ENCODE peak calls at places on chromosomes 7 and 10, in four cellular contexts. M, C, N and B are unnamed samples.

GRCh38 chr10:75226656-75227055 is 9.1 kb downstream of the COMTD1 start:
- DNase-seq in M (no peak), C (no peak), N (no peak), B (no peak)

GRCh38 chr7:137196665-137197064 is 146.9 kb downstream of the PTN start:
- DNase-seq in M (no peak), C (no peak), N (no peak), B (peak)

GRCh38 chr10:29751686-29752085 is 116.9 kb upstream of the SVIL start:
- DNase-seq in M (no peak), C (no peak), N (no peak), B (no peak)

GRCh38 chr10:6204341-6205191 is 1.8 kb downstream of the PFKFB3 start:
- DNase-seq in M (peak), C (peak), N (no peak), B (peak)

GRCh38 chr7:767580-767940 is 40.5 kb upstream of the PRKAR1B start:
- DNase-seq in M (no peak), C (no peak), N (no peak), B (peak)

GRCh38 chr7:101772508-101773306 is 44.7 kb upstream of the CUX1 start:
- DNase-seq in M (no peak), C (no peak), N (no peak), B (no peak)

GRCh38 chr10:11713963-11714362 is 28.2 kb upstream of the ECHDC3 start:
- DNase-seq in M (no peak), C (no peak), N (no peak), B (no peak)

GRCh38 chr7:21422747-21423146 is 5.1 kb upstream of the SP4 start:
- DNase-seq in M (no peak), C (no peak), N (no peak), B (no peak)

GRCh38 chr10:110843031-110843430 is 28.7 kb upstream of the PDCD4 start:
- DNase-seq in M (no peak), C (no peak), N (no peak), B (no peak)

GRCh38 chr7:142409471-142409870 is 151.6 kb upstream of the PRSS58 start:
- DNase-seq in M (no peak), C (no peak), N (no peak), B (no peak)

GRCh38 chr7:111758332-111758731 is 196.0 kb upstream of the IMMP2L start:
- DNase-seq in M (peak), C (no peak), N (no peak), B (no peak)

GRCh38 chr10:103481974-103482531 is 3.0 kb upstream of the CALHM3 start:
- DNase-seq in M (peak), C (peak), N (peak), B (peak)

GRCh38 chr7:120273476-120273975 is 551 bp downstream of the KCND2 start:
- DNase-seq in M (peak), C (peak), N (no peak), B (peak)

GRCh38 chr7:135877799-135878198 is 99.4 kb downstream of the MTPN start:
- DNase-seq in M (peak), C (peak), N (no peak), B (peak)

GRCh38 chr7:156935250-156935649 is 14.3 kb upstream of the NOM1 start:
- DNase-seq in M (no peak), C (no peak), N (no peak), B (peak)

GRCh38 chr10:90939125-90939524 is 18.2 kb upstream of the ANKRD1 start:
- DNase-seq in M (no peak), C (peak), N (no peak), B (no peak)

GRCh38 chr10:74436523-74437170 is 285.6 kb downstream of the ADK start:
- DNase-seq in M (no peak), C (no peak), N (no peak), B (no peak)

GRCh38 chr10:75326306-75326705 is 75.3 kb downstream of the ZNF503 start:
- DNase-seq in M (no peak), C (no peak), N (no peak), B (no peak)

GRCh38 chr7:50864694-50865093 is 82.0 kb upstream of the GRB10 start:
- DNase-seq in M (no peak), C (no peak), N (no peak), B (no peak)

GRCh38 chr10:122126763-122127659 is 138.0 kb downstream of the TACC2 start:
- DNase-seq in M (peak), C (peak), N (peak), B (peak)

GRCh38 chr7:149354119-149354518 is 92.1 kb downstream of the ZNF783 start:
- DNase-seq in M (no peak), C (no peak), N (no peak), B (no peak)

GRCh38 chr7:149355390-149356048 is 93.5 kb downstream of the ZNF783 start:
- DNase-seq in M (no peak), C (no peak), N (peak), B (no peak)
- H3K4me3 ChIP-seq in M (no peak), C (no peak), N (no peak), B (no peak)

DNA sequence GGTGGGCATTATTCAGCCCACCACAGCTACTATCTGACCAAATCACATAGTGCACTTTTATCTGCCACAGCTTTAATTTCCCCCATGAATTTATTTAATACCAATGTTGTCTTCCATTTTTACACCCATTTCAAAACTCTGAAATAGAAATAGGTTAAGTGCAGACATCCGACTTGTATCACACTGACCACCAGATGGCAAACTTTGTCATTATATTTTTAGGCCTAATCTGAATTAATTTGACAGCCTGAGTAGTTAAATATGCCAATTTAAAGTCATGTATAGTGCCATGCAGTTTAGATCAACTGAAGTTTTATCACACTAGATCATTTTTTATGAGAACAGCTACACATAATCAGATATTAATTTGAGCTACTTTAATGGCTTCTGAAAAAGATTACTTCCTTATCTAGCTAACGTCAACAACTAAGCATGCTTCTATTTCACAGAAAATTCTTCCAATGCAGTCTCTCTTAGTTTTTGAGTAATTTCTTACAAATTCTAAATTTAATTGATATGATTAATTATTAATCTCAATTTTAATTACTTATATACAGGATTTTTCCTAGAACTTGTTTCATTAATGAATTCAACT is 566.4 kb downstream of the GFRA1 start:
- DNase-seq in M (peak), C (peak), N (peak), B (peak)
- TF ChIP-seq CTCF in M (peak), C (peak), N (peak), B (peak)

GRCh38 chr10:126391162-126391880 is 3.0 kb upstream of the ADAM12 start:
- DNase-seq in M (peak), C (peak), N (no peak), B (peak)

GRCh38 chr10:126384269-126384873 is 3.9 kb downstream of the ADAM12 start:
- DNase-seq in M (no peak), C (peak), N (no peak), B (peak)

GRCh38 chr10:126390324-126390723 is 2.0 kb upstream of the ADAM12 start:
- DNase-seq in M (no peak), C (no peak), N (no peak), B (no peak)

GRCh38 chr10:126387931-126388911 is at the start of gene ADAM12:
- DNase-seq in M (peak), C (peak), N (no peak), B (peak)

DNA sequence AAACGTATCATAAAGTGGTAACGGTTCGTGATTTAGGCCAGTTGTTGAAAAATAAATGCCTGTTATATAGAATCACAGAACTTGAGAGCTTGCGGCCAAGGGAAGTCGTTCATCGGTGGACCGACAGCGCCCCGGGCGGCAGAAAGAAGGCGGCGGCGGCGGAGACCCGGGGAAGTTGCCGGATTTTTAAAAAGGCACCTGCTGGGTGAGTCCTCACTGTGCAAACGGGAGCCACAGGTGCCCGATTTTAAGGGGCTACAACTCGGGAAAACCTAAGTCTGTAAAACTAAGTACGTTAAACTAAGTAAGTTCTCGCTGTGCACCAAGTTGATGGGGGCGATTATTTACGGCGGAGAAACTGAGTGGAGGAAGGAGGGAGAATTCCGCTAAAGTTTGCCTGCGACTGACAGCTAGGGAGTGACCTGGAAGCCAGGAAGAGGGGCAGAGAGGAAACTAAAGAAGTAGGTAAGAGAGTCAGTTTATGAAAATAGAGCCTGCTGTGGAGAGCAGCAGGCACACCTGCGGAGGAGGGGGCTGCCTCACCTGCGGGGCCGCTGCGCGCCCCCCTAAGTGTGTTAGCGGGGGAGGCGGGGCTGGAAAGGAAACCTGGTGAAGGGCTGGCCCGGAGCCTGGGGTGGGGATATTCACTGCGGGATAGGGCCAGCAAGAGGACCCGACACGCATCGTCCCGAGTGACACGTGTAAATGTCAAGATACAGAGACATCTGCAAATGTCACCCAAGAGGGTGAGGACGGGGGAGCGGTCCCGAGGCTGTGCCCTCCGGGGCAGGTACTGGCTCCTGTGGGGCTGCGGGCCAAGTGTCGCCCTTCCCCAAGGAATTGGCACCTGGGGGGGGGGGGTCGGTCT is 1.0 kb downstream of the ADAM12 start:
- DNase-seq in M (peak), C (peak), N (no peak), B (peak)
- H3K4me3 ChIP-seq in M (peak), C (peak), N (no peak), B (peak)

GRCh38 chr7:91876391-91877133 is 3.9 kb downstream of the MTERF1 start:
- DNase-seq in M (no peak), C (peak), N (no peak), B (peak)
- TF ChIP-seq CTCF in M (peak), C (peak), N (no peak), B (peak)